ENCODE peak calls at places on chromosomes 12 and 14, in nine cellular contexts. One of them, this sample, is unnamed.

GRCh38 chr12:45214071-45214470 is 1.8 kb upstream of the ANO6 start:
- DNase-seq in fibroblast of mammary gland: no peak
- DNase-seq in thoracic aorta: no peak
- DNase-seq in CD8-positive, alpha-beta T cell: no peak
- DNase-seq in nephron progenitor cell: no peak
- DNase-seq in dorsolateral prefrontal cortex: no peak
- DNase-seq in endothelial cell: no peak
- DNase-seq in AG09319: no peak
- DNase-seq in brain microvascular endothelial cell: no peak
- DNase-seq in this sample: no peak

GRCh38 chr14:61894452-61895077 is 132.3 kb downstream of the SNAPC1 start:
- DNase-seq in nephron progenitor cell: peak
- DNase-seq in fibroblast of mammary gland: peak
- DNase-seq in dorsolateral prefrontal cortex: peak
- DNase-seq in CD8-positive, alpha-beta T cell: peak
- DNase-seq in endothelial cell: peak
- DNase-seq in thoracic aorta: no peak
- DNase-seq in AG09319: peak
- DNase-seq in brain microvascular endothelial cell: peak
- DNase-seq in this sample: peak

GRCh38 chr12:119649202-119649808 is 18.6 kb upstream of the PRKAB1 start:
- DNase-seq in AG09319: no peak
- DNase-seq in fibroblast of mammary gland: no peak
- DNase-seq in brain microvascular endothelial cell: no peak
- DNase-seq in thoracic aorta: no peak
- DNase-seq in dorsolateral prefrontal cortex: no peak
- DNase-seq in endothelial cell: no peak
- DNase-seq in nephron progenitor cell: no peak
- DNase-seq in CD8-positive, alpha-beta T cell: no peak
- DNase-seq in this sample: no peak

GRCh38 chr12:77625441-77625840 is 205.3 kb upstream of the NAV3 start:
- DNase-seq in nephron progenitor cell: no peak
- DNase-seq in CD8-positive, alpha-beta T cell: no peak
- DNase-seq in brain microvascular endothelial cell: peak
- DNase-seq in AG09319: peak
- DNase-seq in endothelial cell: no peak
- DNase-seq in fibroblast of mammary gland: peak
- DNase-seq in dorsolateral prefrontal cortex: no peak
- DNase-seq in thoracic aorta: no peak
- DNase-seq in this sample: no peak

GRCh38 chr12:3550839-3551238 is 59.8 kb downstream of the PRMT8 start:
- DNase-seq in dorsolateral prefrontal cortex: no peak
- DNase-seq in nephron progenitor cell: no peak
- DNase-seq in CD8-positive, alpha-beta T cell: no peak
- DNase-seq in thoracic aorta: no peak
- DNase-seq in fibroblast of mammary gland: no peak
- DNase-seq in AG09319: no peak
- DNase-seq in brain microvascular endothelial cell: no peak
- DNase-seq in endothelial cell: no peak
- DNase-seq in this sample: peak

GRCh38 chr12:108730337-108731104 is 797 bp downstream of the CORO1C start:
- DNase-seq in endothelial cell: peak
- DNase-seq in CD8-positive, alpha-beta T cell: peak
- DNase-seq in dorsolateral prefrontal cortex: peak
- DNase-seq in brain microvascular endothelial cell: peak
- DNase-seq in nephron progenitor cell: peak
- DNase-seq in thoracic aorta: peak
- DNase-seq in AG09319: peak
- DNase-seq in fibroblast of mammary gland: peak
- DNase-seq in this sample: peak

GRCh38 chr12:64611430-64612286 is 1.4 kb downstream of the RASSF3 start:
- DNase-seq in thoracic aorta: no peak
- DNase-seq in AG09319: no peak
- DNase-seq in nephron progenitor cell: peak
- DNase-seq in brain microvascular endothelial cell: peak
- DNase-seq in endothelial cell: peak
- DNase-seq in dorsolateral prefrontal cortex: no peak
- DNase-seq in fibroblast of mammary gland: peak
- DNase-seq in CD8-positive, alpha-beta T cell: no peak
- DNase-seq in this sample: no peak

GRCh38 chr12:110677206-110677911 is 11.6 kb downstream of the HVCN1 start:
- DNase-seq in dorsolateral prefrontal cortex: no peak
- DNase-seq in nephron progenitor cell: no peak
- DNase-seq in thoracic aorta: no peak
- DNase-seq in fibroblast of mammary gland: no peak
- DNase-seq in AG09319: no peak
- DNase-seq in CD8-positive, alpha-beta T cell: no peak
- DNase-seq in brain microvascular endothelial cell: no peak
- DNase-seq in endothelial cell: no peak
- DNase-seq in this sample: no peak

GRCh38 chr14:51636109-51636508 is 15.6 kb upstream of the FRMD6 start:
- DNase-seq in brain microvascular endothelial cell: no peak
- DNase-seq in nephron progenitor cell: no peak
- DNase-seq in fibroblast of mammary gland: no peak
- DNase-seq in CD8-positive, alpha-beta T cell: no peak
- DNase-seq in dorsolateral prefrontal cortex: no peak
- DNase-seq in endothelial cell: no peak
- DNase-seq in AG09319: no peak
- DNase-seq in thoracic aorta: no peak
- DNase-seq in this sample: no peak

GRCh38 chr12:127389923-127390322 is 877.0 kb upstream of the TMEM132C start:
- DNase-seq in CD8-positive, alpha-beta T cell: no peak
- DNase-seq in nephron progenitor cell: peak
- DNase-seq in thoracic aorta: no peak
- DNase-seq in endothelial cell: no peak
- DNase-seq in dorsolateral prefrontal cortex: no peak
- DNase-seq in brain microvascular endothelial cell: peak
- DNase-seq in fibroblast of mammary gland: peak
- DNase-seq in AG09319: peak
- DNase-seq in this sample: peak

GRCh38 chr12:45336762-45337596 is 121.1 kb downstream of the ANO6 start:
- DNase-seq in CD8-positive, alpha-beta T cell: no peak
- DNase-seq in AG09319: peak
- DNase-seq in brain microvascular endothelial cell: peak
- DNase-seq in endothelial cell: no peak
- DNase-seq in dorsolateral prefrontal cortex: no peak
- DNase-seq in thoracic aorta: no peak
- DNase-seq in nephron progenitor cell: no peak
- DNase-seq in fibroblast of mammary gland: peak
- DNase-seq in this sample: no peak

GRCh38 chr12:4031703-4032291 is 158.6 kb upstream of the PARP11 start:
- DNase-seq in fibroblast of mammary gland: peak
- DNase-seq in thoracic aorta: no peak
- DNase-seq in CD8-positive, alpha-beta T cell: no peak
- DNase-seq in dorsolateral prefrontal cortex: no peak
- DNase-seq in brain microvascular endothelial cell: peak
- DNase-seq in AG09319: no peak
- DNase-seq in nephron progenitor cell: no peak
- DNase-seq in endothelial cell: no peak
- DNase-seq in this sample: no peak

GRCh38 chr12:89345830-89346740 is 6.2 kb downstream of the DUSP6 start:
- DNase-seq in endothelial cell: peak
- DNase-seq in dorsolateral prefrontal cortex: peak
- DNase-seq in fibroblast of mammary gland: peak
- DNase-seq in CD8-positive, alpha-beta T cell: no peak
- DNase-seq in AG09319: no peak
- DNase-seq in nephron progenitor cell: peak
- DNase-seq in thoracic aorta: no peak
- DNase-seq in brain microvascular endothelial cell: peak
- DNase-seq in this sample: no peak
- TF ChIP-seq CTCF in endothelial cell: no peak
- TF ChIP-seq CTCF in dorsolateral prefrontal cortex: no peak
- TF ChIP-seq CTCF in fibroblast of mammary gland: no peak
- TF ChIP-seq CTCF in CD8-positive, alpha-beta T cell: no peak
- TF ChIP-seq CTCF in AG09319: no peak
- TF ChIP-seq CTCF in nephron progenitor cell: no peak
- TF ChIP-seq CTCF in thoracic aorta: no peak
- TF ChIP-seq CTCF in brain microvascular endothelial cell: no peak
- TF ChIP-seq CTCF in this sample: no peak

GRCh38 chr12:70719672-70720420 is 82.6 kb upstream of the PTPRB start:
- DNase-seq in AG09319: peak
- DNase-seq in CD8-positive, alpha-beta T cell: peak
- DNase-seq in endothelial cell: peak
- DNase-seq in dorsolateral prefrontal cortex: peak
- DNase-seq in thoracic aorta: no peak
- DNase-seq in fibroblast of mammary gland: peak
- DNase-seq in brain microvascular endothelial cell: peak
- DNase-seq in nephron progenitor cell: peak
- DNase-seq in this sample: peak

GRCh38 chr12:70721216-70721615 is 84.0 kb upstream of the PTPRB start:
- DNase-seq in brain microvascular endothelial cell: no peak
- DNase-seq in thoracic aorta: no peak
- DNase-seq in CD8-positive, alpha-beta T cell: no peak
- DNase-seq in fibroblast of mammary gland: no peak
- DNase-seq in dorsolateral prefrontal cortex: no peak
- DNase-seq in AG09319: no peak
- DNase-seq in endothelial cell: no peak
- DNase-seq in nephron progenitor cell: no peak
- DNase-seq in this sample: no peak

GRCh38 chr12:70722584-70723343 is 85.5 kb upstream of the PTPRB start:
- DNase-seq in endothelial cell: peak
- DNase-seq in nephron progenitor cell: no peak
- DNase-seq in CD8-positive, alpha-beta T cell: no peak
- DNase-seq in AG09319: no peak
- DNase-seq in fibroblast of mammary gland: peak
- DNase-seq in dorsolateral prefrontal cortex: no peak
- DNase-seq in brain microvascular endothelial cell: peak
- DNase-seq in thoracic aorta: no peak
- DNase-seq in this sample: no peak

GRCh38 chr12:70721958-70722357 is 84.7 kb upstream of the PTPRB start:
- DNase-seq in brain microvascular endothelial cell: no peak
- DNase-seq in CD8-positive, alpha-beta T cell: no peak
- DNase-seq in dorsolateral prefrontal cortex: no peak
- DNase-seq in thoracic aorta: no peak
- DNase-seq in fibroblast of mammary gland: no peak
- DNase-seq in nephron progenitor cell: no peak
- DNase-seq in AG09319: no peak
- DNase-seq in endothelial cell: peak
- DNase-seq in this sample: no peak

GRCh38 chr12:70724444-70724843 is 87.2 kb upstream of the PTPRB start:
- DNase-seq in nephron progenitor cell: no peak
- DNase-seq in fibroblast of mammary gland: peak
- DNase-seq in endothelial cell: no peak
- DNase-seq in thoracic aorta: no peak
- DNase-seq in dorsolateral prefrontal cortex: no peak
- DNase-seq in AG09319: no peak
- DNase-seq in brain microvascular endothelial cell: peak
- DNase-seq in CD8-positive, alpha-beta T cell: no peak
- DNase-seq in this sample: no peak
- TF ChIP-seq CTCF in nephron progenitor cell: peak
- TF ChIP-seq CTCF in fibroblast of mammary gland: peak
- TF ChIP-seq CTCF in endothelial cell: peak
- TF ChIP-seq CTCF in thoracic aorta: no peak
- TF ChIP-seq CTCF in dorsolateral prefrontal cortex: peak
- TF ChIP-seq CTCF in AG09319: no peak
- TF ChIP-seq CTCF in brain microvascular endothelial cell: peak
- TF ChIP-seq CTCF in CD8-positive, alpha-beta T cell: no peak
- TF ChIP-seq CTCF in this sample: peak

DNA sequence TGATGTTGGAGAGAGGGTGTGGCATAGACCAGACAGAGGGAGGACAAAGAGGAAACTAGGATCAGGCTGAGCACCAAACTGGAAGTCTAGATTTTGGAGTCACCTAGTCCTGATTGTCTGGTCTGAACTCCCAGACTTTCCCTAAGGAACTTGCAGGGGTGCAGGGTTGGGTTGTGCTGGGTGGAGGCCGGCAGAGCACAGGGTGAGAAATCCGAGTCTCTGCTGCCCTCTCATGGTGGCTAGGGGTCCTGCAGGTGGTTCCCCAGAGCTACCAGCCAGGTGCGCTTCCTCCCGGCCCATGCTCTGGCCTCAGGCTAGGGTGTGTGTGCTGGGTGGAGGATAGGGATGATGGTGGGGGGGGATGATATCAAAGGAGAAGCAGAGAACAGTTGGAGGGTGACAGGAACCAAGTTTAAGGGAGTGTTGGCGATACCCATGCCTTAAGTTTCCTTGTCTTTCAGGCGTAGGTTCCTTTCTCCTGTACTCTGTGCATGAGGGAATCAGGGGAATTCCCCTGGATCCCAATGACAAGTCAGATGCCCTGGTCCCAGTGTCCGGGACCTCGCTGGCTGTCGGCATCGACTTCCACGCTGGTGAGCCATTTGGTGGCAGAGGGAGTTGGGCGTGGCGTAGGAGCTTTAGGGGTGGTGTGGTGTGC is 33.5 kb upstream of the NXPH4 start:
- DNase-seq in AG09319: no peak
- DNase-seq in dorsolateral prefrontal cortex: peak
- DNase-seq in fibroblast of mammary gland: peak
- DNase-seq in thoracic aorta: no peak
- DNase-seq in endothelial cell: peak
- DNase-seq in CD8-positive, alpha-beta T cell: peak
- DNase-seq in brain microvascular endothelial cell: peak
- DNase-seq in nephron progenitor cell: peak
- DNase-seq in this sample: peak
- TF ChIP-seq CTCF in AG09319: peak
- TF ChIP-seq CTCF in dorsolateral prefrontal cortex: peak
- TF ChIP-seq CTCF in fibroblast of mammary gland: peak
- TF ChIP-seq CTCF in thoracic aorta: peak
- TF ChIP-seq CTCF in endothelial cell: peak
- TF ChIP-seq CTCF in CD8-positive, alpha-beta T cell: peak
- TF ChIP-seq CTCF in brain microvascular endothelial cell: peak
- TF ChIP-seq CTCF in nephron progenitor cell: peak
- TF ChIP-seq CTCF in this sample: peak

GRCh38 chr14:103031956-103032355 is 25.4 kb downstream of the CDC42BPB start:
- DNase-seq in thoracic aorta: no peak
- DNase-seq in AG09319: no peak
- DNase-seq in dorsolateral prefrontal cortex: no peak
- DNase-seq in fibroblast of mammary gland: no peak
- DNase-seq in nephron progenitor cell: no peak
- DNase-seq in brain microvascular endothelial cell: no peak
- DNase-seq in CD8-positive, alpha-beta T cell: no peak
- DNase-seq in endothelial cell: peak
- DNase-seq in this sample: no peak
- TF ChIP-seq CTCF in thoracic aorta: no peak
- TF ChIP-seq CTCF in AG09319: no peak
- TF ChIP-seq CTCF in dorsolateral prefrontal cortex: no peak
- TF ChIP-seq CTCF in fibroblast of mammary gland: peak
- TF ChIP-seq CTCF in nephron progenitor cell: no peak
- TF ChIP-seq CTCF in brain microvascular endothelial cell: peak
- TF ChIP-seq CTCF in CD8-positive, alpha-beta T cell: no peak
- TF ChIP-seq CTCF in endothelial cell: no peak
- TF ChIP-seq CTCF in this sample: peak

GRCh38 chr14:106378191-106378590 is 851.8 kb downstream of the TMEM121 start:
- DNase-seq in brain microvascular endothelial cell: no peak
- DNase-seq in CD8-positive, alpha-beta T cell: no peak
- DNase-seq in endothelial cell: no peak
- DNase-seq in dorsolateral prefrontal cortex: no peak
- DNase-seq in thoracic aorta: no peak
- DNase-seq in AG09319: no peak
- DNase-seq in nephron progenitor cell: no peak
- DNase-seq in fibroblast of mammary gland: no peak
- DNase-seq in this sample: no peak
- TF ChIP-seq CTCF in brain microvascular endothelial cell: no peak
- TF ChIP-seq CTCF in CD8-positive, alpha-beta T cell: peak
- TF ChIP-seq CTCF in endothelial cell: no peak
- TF ChIP-seq CTCF in dorsolateral prefrontal cortex: no peak
- TF ChIP-seq CTCF in thoracic aorta: no peak
- TF ChIP-seq CTCF in AG09319: no peak
- TF ChIP-seq CTCF in nephron progenitor cell: no peak
- TF ChIP-seq CTCF in fibroblast of mammary gland: no peak
- TF ChIP-seq CTCF in this sample: no peak

GRCh38 chr12:123655420-123655819 is 15.5 kb upstream of the TCTN2 start:
- DNase-seq in nephron progenitor cell: no peak
- DNase-seq in brain microvascular endothelial cell: no peak
- DNase-seq in fibroblast of mammary gland: no peak
- DNase-seq in endothelial cell: no peak
- DNase-seq in CD8-positive, alpha-beta T cell: no peak
- DNase-seq in dorsolateral prefrontal cortex: peak
- DNase-seq in thoracic aorta: no peak
- DNase-seq in AG09319: no peak
- DNase-seq in this sample: no peak
- TF ChIP-seq CTCF in nephron progenitor cell: no peak
- TF ChIP-seq CTCF in brain microvascular endothelial cell: no peak
- TF ChIP-seq CTCF in fibroblast of mammary gland: no peak
- TF ChIP-seq CTCF in endothelial cell: no peak
- TF ChIP-seq CTCF in CD8-positive, alpha-beta T cell: no peak
- TF ChIP-seq CTCF in dorsolateral prefrontal cortex: no peak
- TF ChIP-seq CTCF in thoracic aorta: no peak
- TF ChIP-seq CTCF in AG09319: no peak
- TF ChIP-seq CTCF in this sample: no peak